ENCODE peak calls at places on chromosomes 12 and 14, in seven cellular contexts. T is left cardiac atrium; B is SK-N-MC; W is chondrocyte; K is skeletal muscle cell; Q is frontal cortex; L is CD8-positive, alpha-beta memory T cell. A is an unnamed sample.

GRCh38 chr14:103074699-103075341 is 9.2 kb upstream of the LBHD2 start:
- DNase-seq in T (peak; percentile 93), B (no peak), Q (no peak), W (peak; percentile 91), L (peak; percentile 28), K (no peak), A (no peak)

GRCh38 chr14:87615822-87616679 is 376.9 kb downstream of the GALC start:
- DNase-seq in T (peak; percentile 50), W (no peak), B (no peak), K (no peak), Q (peak; percentile 5), L (no peak), A (peak; percentile 1)

GRCh38 chr12:26524862-26525465 is 308.0 kb downstream of the ITPR2 start:
- DNase-seq in L (no peak), K (no peak), W (no peak), Q (no peak), B (no peak), T (no peak), A (peak; percentile 7)

GRCh38 chr14:74525361-74525851 is 31.8 kb downstream of the ISCA2 start:
- DNase-seq in T (no peak), B (no peak), K (no peak), Q (no peak), L (no peak), W (no peak), A (no peak)

GRCh38 chr12:93363854-93364297 is 13.8 kb upstream of the NUDT4 start:
- DNase-seq in W (no peak), T (no peak), L (peak; percentile 14), K (no peak), B (no peak), Q (no peak), A (peak; percentile 32)

GRCh38 chr14:59321184-59321952 is 132.9 kb downstream of the DAAM1 start:
- DNase-seq in Q (no peak), T (no peak), L (no peak), K (peak; percentile 63), B (no peak), W (no peak), A (no peak)

GRCh38 chr12:5691943-5692342 is 253.1 kb downstream of the ANO2 start:
- DNase-seq in B (no peak), Q (no peak), L (no peak), K (no peak), W (no peak), T (no peak), A (no peak)

GRCh38 chr12:28830491-28830890 is 318.6 kb upstream of the FAR2 start:
- DNase-seq in K (no peak), W (no peak), Q (no peak), L (no peak), B (no peak), T (no peak), A (no peak)

GRCh38 chr12:104079024-104079423 is 14.7 kb downstream of the HCFC2 start:
- DNase-seq in B (no peak), K (no peak), W (no peak), L (no peak), Q (no peak), T (no peak), A (no peak)

GRCh38 chr14:69985456-69985855 is 106.2 kb downstream of the SMOC1 start:
- DNase-seq in T (no peak), Q (no peak), L (no peak), K (peak; percentile 51), W (no peak), B (no peak), A (no peak)

GRCh38 chr14:51507556-51508511 is 143.9 kb upstream of the FRMD6 start:
- DNase-seq in W (no peak), L (no peak), B (no peak), Q (peak; percentile 11), K (peak; percentile 80), T (peak; percentile 57), A (no peak)

GRCh38 chr12:16555630-16556029 is 50.3 kb downstream of the LMO3 start:
- DNase-seq in L (no peak), B (no peak), Q (no peak), T (no peak), W (no peak), K (peak; percentile 63), A (no peak)

A was measured in small intestine.